ENCODE peak calls at places on chromosome 20, in eight cellular contexts. One of them, this sample, is unnamed. For H3K9me3, the result is how much of the 10 kb centered on the place peaks cover.

GRCh38 chr20:46931699-46932098 is 37.1 kb downstream of the EYA2 start:
- DNase-seq in hepatocyte: no peak
- DNase-seq in HCT116: no peak
- DNase-seq in SK-N-SH: no peak
- DNase-seq in neural progenitor cell: no peak
- DNase-seq in PC-3: no peak
- DNase-seq in GM23248: peak
- DNase-seq in MM.1S: no peak
- DNase-seq in this sample: no peak

GRCh38 chr20:41141153-41141815 is 3.9 kb downstream of the PLCG1 start:
- DNase-seq in SK-N-SH: peak
- DNase-seq in PC-3: no peak
- DNase-seq in neural progenitor cell: no peak
- DNase-seq in HCT116: no peak
- DNase-seq in hepatocyte: no peak
- DNase-seq in GM23248: peak
- DNase-seq in MM.1S: no peak
- DNase-seq in this sample: peak

GRCh38 chr20:15236812-15237211 is 899.4 kb upstream of the FLRT3 start:
- DNase-seq in PC-3: peak
- DNase-seq in GM23248: peak
- DNase-seq in neural progenitor cell: peak
- DNase-seq in hepatocyte: peak
- DNase-seq in SK-N-SH: peak
- DNase-seq in MM.1S: peak
- DNase-seq in HCT116: peak
- DNase-seq in this sample: peak

GRCh38 chr20:2741881-2742280 is 49.3 kb downstream of the EBF4 start:
- DNase-seq in GM23248: no peak
- DNase-seq in PC-3: no peak
- DNase-seq in neural progenitor cell: no peak
- DNase-seq in MM.1S: no peak
- DNase-seq in hepatocyte: no peak
- DNase-seq in SK-N-SH: no peak
- DNase-seq in HCT116: no peak
- DNase-seq in this sample: no peak

GRCh38 chr20:2576317-2576727 is 39.9 kb downstream of the TMC2 start:
- DNase-seq in MM.1S: no peak
- DNase-seq in SK-N-SH: peak
- DNase-seq in neural progenitor cell: no peak
- DNase-seq in hepatocyte: no peak
- DNase-seq in GM23248: no peak
- DNase-seq in HCT116: no peak
- DNase-seq in PC-3: no peak
- DNase-seq in this sample: no peak

GRCh38 chr20:48153523-48153922 is 368.2 kb upstream of the SULF2 start:
- DNase-seq in PC-3: peak
- DNase-seq in SK-N-SH: no peak
- DNase-seq in GM23248: no peak
- DNase-seq in MM.1S: peak
- DNase-seq in neural progenitor cell: peak
- DNase-seq in HCT116: no peak
- DNase-seq in hepatocyte: peak
- DNase-seq in this sample: peak

GRCh38 chr20:25282796-25283195 is 34.9 kb downstream of the PYGB start:
- DNase-seq in hepatocyte: no peak
- DNase-seq in SK-N-SH: no peak
- DNase-seq in HCT116: no peak
- DNase-seq in GM23248: no peak
- DNase-seq in PC-3: no peak
- DNase-seq in MM.1S: no peak
- DNase-seq in neural progenitor cell: no peak
- DNase-seq in this sample: no peak

GRCh38 chr20:63356511-63356910 is 4.6 kb downstream of the CHRNA4 start:
- DNase-seq in SK-N-SH: no peak
- DNase-seq in hepatocyte: no peak
- DNase-seq in HCT116: no peak
- DNase-seq in PC-3: no peak
- DNase-seq in MM.1S: no peak
- DNase-seq in GM23248: no peak
- DNase-seq in neural progenitor cell: no peak
- DNase-seq in this sample: no peak

GRCh38 chr20:41072919-41073318 is 44.3 kb downstream of the TOP1 start:
- DNase-seq in HCT116: no peak
- DNase-seq in neural progenitor cell: no peak
- DNase-seq in MM.1S: no peak
- DNase-seq in SK-N-SH: no peak
- DNase-seq in PC-3: no peak
- DNase-seq in GM23248: no peak
- DNase-seq in hepatocyte: no peak
- DNase-seq in this sample: no peak

GRCh38 chr20:17614176-17614811 is 44.4 kb downstream of the DSTN start:
- DNase-seq in MM.1S: no peak
- DNase-seq in neural progenitor cell: no peak
- DNase-seq in HCT116: no peak
- DNase-seq in GM23248: peak
- DNase-seq in hepatocyte: peak
- DNase-seq in SK-N-SH: peak
- DNase-seq in PC-3: no peak
- DNase-seq in this sample: no peak

GRCh38 chr20:52985687-52986086 is 13.5 kb downstream of the TSHZ2 start:
- DNase-seq in HCT116: no peak
- DNase-seq in MM.1S: no peak
- DNase-seq in SK-N-SH: no peak
- DNase-seq in neural progenitor cell: no peak
- DNase-seq in PC-3: no peak
- DNase-seq in hepatocyte: no peak
- DNase-seq in GM23248: peak
- DNase-seq in this sample: no peak

GRCh38 chr20:37670426-37670825 is 23.4 kb upstream of the CTNNBL1 start:
- DNase-seq in PC-3: no peak
- DNase-seq in SK-N-SH: peak
- DNase-seq in HCT116: no peak
- DNase-seq in MM.1S: no peak
- DNase-seq in hepatocyte: no peak
- DNase-seq in GM23248: peak
- DNase-seq in neural progenitor cell: peak
- DNase-seq in this sample: no peak

GRCh38 chr20:51563597-51564332 is 21.2 kb upstream of the NFATC2 start:
- DNase-seq in SK-N-SH: peak
- DNase-seq in hepatocyte: peak
- DNase-seq in PC-3: peak
- DNase-seq in GM23248: peak
- DNase-seq in neural progenitor cell: peak
- DNase-seq in HCT116: peak
- DNase-seq in MM.1S: no peak
- DNase-seq in this sample: no peak

GRCh38 chr20:1196634-1197033 is 6.6 kb upstream of the C20orf202 start:
- DNase-seq in neural progenitor cell: no peak
- DNase-seq in PC-3: no peak
- DNase-seq in MM.1S: no peak
- DNase-seq in GM23248: no peak
- DNase-seq in SK-N-SH: no peak
- DNase-seq in HCT116: no peak
- DNase-seq in hepatocyte: no peak
- DNase-seq in this sample: no peak

GRCh38 chr20:59525500-59526241 is 78.7 kb upstream of the PHACTR3 start:
- DNase-seq in GM23248: peak
- DNase-seq in neural progenitor cell: peak
- DNase-seq in MM.1S: peak
- DNase-seq in hepatocyte: peak
- DNase-seq in SK-N-SH: peak
- DNase-seq in PC-3: peak
- DNase-seq in HCT116: peak
- DNase-seq in this sample: peak

GRCh38 chr20:63328026-63328700 is 33.0 kb downstream of the CHRNA4 start:
- DNase-seq in GM23248: no peak
- DNase-seq in PC-3: no peak
- DNase-seq in SK-N-SH: no peak
- DNase-seq in neural progenitor cell: no peak
- DNase-seq in hepatocyte: no peak
- DNase-seq in HCT116: no peak
- DNase-seq in MM.1S: no peak
- DNase-seq in this sample: peak

GRCh38 chr20:37986873-37987601 is 46.2 kb downstream of the TTI1 start:
- DNase-seq in hepatocyte: peak
- DNase-seq in HCT116: no peak
- DNase-seq in PC-3: peak
- DNase-seq in neural progenitor cell: peak
- DNase-seq in GM23248: peak
- DNase-seq in MM.1S: no peak
- DNase-seq in SK-N-SH: peak
- DNase-seq in this sample: no peak

GRCh38 chr20:62741191-62741676 is 32.6 kb downstream of the NTSR1 start:
- DNase-seq in HCT116: no peak
- DNase-seq in MM.1S: no peak
- DNase-seq in SK-N-SH: no peak
- DNase-seq in GM23248: peak
- DNase-seq in PC-3: peak
- DNase-seq in hepatocyte: no peak
- DNase-seq in neural progenitor cell: peak
- DNase-seq in this sample: no peak

GRCh38 chr20:48209102-48209501 is 423.8 kb upstream of the SULF2 start:
- DNase-seq in SK-N-SH: peak
- DNase-seq in neural progenitor cell: no peak
- DNase-seq in GM23248: no peak
- DNase-seq in MM.1S: no peak
- DNase-seq in HCT116: no peak
- DNase-seq in hepatocyte: no peak
- DNase-seq in PC-3: no peak
- DNase-seq in this sample: no peak

GRCh38 chr20:841568-842546 is 8.3 kb downstream of the FAM110A start:
- DNase-seq in GM23248: no peak
- DNase-seq in neural progenitor cell: peak
- DNase-seq in SK-N-SH: no peak
- DNase-seq in hepatocyte: no peak
- DNase-seq in HCT116: no peak
- DNase-seq in MM.1S: no peak
- DNase-seq in PC-3: peak
- DNase-seq in this sample: no peak

GRCh38 chr20:49668181-49668877 is 45.3 kb downstream of the B4GALT5 start:
- DNase-seq in PC-3: no peak
- DNase-seq in GM23248: no peak
- DNase-seq in hepatocyte: no peak
- DNase-seq in neural progenitor cell: peak
- DNase-seq in SK-N-SH: no peak
- DNase-seq in HCT116: no peak
- DNase-seq in MM.1S: no peak
- DNase-seq in this sample: peak

GRCh38 chr20:19817017-19817416 is 59.0 kb downstream of the RIN2 start:
- DNase-seq in HCT116: no peak
- DNase-seq in SK-N-SH: no peak
- DNase-seq in MM.1S: no peak
- DNase-seq in hepatocyte: no peak
- DNase-seq in PC-3: peak
- DNase-seq in neural progenitor cell: no peak
- DNase-seq in GM23248: peak
- DNase-seq in this sample: no peak

GRCh38 chr20:9103955-9104354 is 35.1 kb downstream of the PLCB4 start:
- DNase-seq in HCT116: no peak
- DNase-seq in SK-N-SH: no peak
- DNase-seq in PC-3: peak
- DNase-seq in GM23248: no peak
- DNase-seq in MM.1S: no peak
- DNase-seq in hepatocyte: no peak
- DNase-seq in neural progenitor cell: no peak
- DNase-seq in this sample: no peak

GRCh38 chr20:9241721-9242427 is 173.0 kb downstream of the PLCB4 start:
- DNase-seq in hepatocyte: no peak
- DNase-seq in SK-N-SH: no peak
- DNase-seq in GM23248: peak
- DNase-seq in MM.1S: no peak
- DNase-seq in HCT116: no peak
- DNase-seq in neural progenitor cell: peak
- DNase-seq in PC-3: peak
- DNase-seq in this sample: no peak

GRCh38 chr20:58133020-58133419 is 95.4 kb downstream of the ANKRD60 start:
- DNase-seq in GM23248: peak
- DNase-seq in SK-N-SH: no peak
- DNase-seq in hepatocyte: no peak
- DNase-seq in PC-3: peak
- DNase-seq in neural progenitor cell: no peak
- DNase-seq in MM.1S: no peak
- DNase-seq in HCT116: no peak
- DNase-seq in this sample: no peak
- TF ChIP-seq EZH2phosphoT487 in GM23248: no peak
- TF ChIP-seq EZH2phosphoT487 in SK-N-SH: no peak
- TF ChIP-seq EZH2phosphoT487 in hepatocyte: no peak
- TF ChIP-seq EZH2phosphoT487 in PC-3: no peak
- TF ChIP-seq EZH2phosphoT487 in neural progenitor cell: no peak
- TF ChIP-seq EZH2phosphoT487 in MM.1S: no peak
- TF ChIP-seq EZH2phosphoT487 in HCT116: no peak
- TF ChIP-seq EZH2phosphoT487 in this sample: no peak

GRCh38 chr20:29687438-29687837 is 1570.0 kb upstream of the DEFB115 start:
- DNase-seq in HCT116: no peak
- DNase-seq in MM.1S: no peak
- DNase-seq in PC-3: no peak
- DNase-seq in GM23248: no peak
- DNase-seq in neural progenitor cell: no peak
- DNase-seq in hepatocyte: no peak
- DNase-seq in SK-N-SH: no peak
- DNase-seq in this sample: no peak
- H3K9me3 ChIP-seq in HCT116: under half
- H3K9me3 ChIP-seq in MM.1S: under half
- H3K9me3 ChIP-seq in PC-3: under half
- H3K9me3 ChIP-seq in GM23248: under half
- H3K9me3 ChIP-seq in neural progenitor cell: under half
- H3K9me3 ChIP-seq in hepatocyte: under half
- H3K9me3 ChIP-seq in SK-N-SH: under half
- H3K9me3 ChIP-seq in this sample: under half

GRCh38 chr20:22403860-22404608 is 180.3 kb downstream of the FOXA2 start:
- DNase-seq in hepatocyte: peak
- DNase-seq in PC-3: peak
- DNase-seq in neural progenitor cell: peak
- DNase-seq in MM.1S: peak
- DNase-seq in SK-N-SH: no peak
- DNase-seq in GM23248: peak
- DNase-seq in HCT116: no peak
- DNase-seq in this sample: no peak
- TF ChIP-seq EZH2phosphoT487 in hepatocyte: no peak
- TF ChIP-seq EZH2phosphoT487 in PC-3: no peak
- TF ChIP-seq EZH2phosphoT487 in neural progenitor cell: no peak
- TF ChIP-seq EZH2phosphoT487 in MM.1S: no peak
- TF ChIP-seq EZH2phosphoT487 in SK-N-SH: no peak
- TF ChIP-seq EZH2phosphoT487 in GM23248: no peak
- TF ChIP-seq EZH2phosphoT487 in HCT116: no peak
- TF ChIP-seq EZH2phosphoT487 in this sample: no peak

GRCh38 chr20:56091635-56092180 is 86.4 kb upstream of the CBLN4 start:
- DNase-seq in PC-3: peak
- DNase-seq in SK-N-SH: no peak
- DNase-seq in neural progenitor cell: no peak
- DNase-seq in MM.1S: no peak
- DNase-seq in GM23248: no peak
- DNase-seq in HCT116: no peak
- DNase-seq in hepatocyte: no peak
- DNase-seq in this sample: no peak
- H3K9me3 ChIP-seq in PC-3: under half
- H3K9me3 ChIP-seq in SK-N-SH: under half
- H3K9me3 ChIP-seq in neural progenitor cell: under half
- H3K9me3 ChIP-seq in MM.1S: under half
- H3K9me3 ChIP-seq in GM23248: under half
- H3K9me3 ChIP-seq in HCT116: under half
- H3K9me3 ChIP-seq in hepatocyte: under half
- H3K9me3 ChIP-seq in this sample: under half

This sample was measured in OCI-LY7.